ENCODE peak calls at places on chromosomes 2 and 18, in seven cellular contexts. J is A549, T is GM12878, D is SK-N-SH, H is HepG2, E is H1, O is K562. Q is an unnamed sample.

GRCh38 chr2:233287871-233288270 is 19.7 kb upstream of the SAG start:
- DNase-seq in J (no peak), T (no peak), D (no peak), H (no peak), E (no peak), O (no peak), Q (no peak)

GRCh38 chr2:216222650-216223352 is 113.7 kb downstream of the XRCC5 start:
- DNase-seq in J (no peak), T (peak), D (no peak), H (no peak), E (no peak), O (no peak), Q (peak)

GRCh38 chr18:79513381-79514081 is 117.8 kb downstream of the NFATC1 start:
- DNase-seq in J (no peak), T (no peak), D (no peak), H (no peak), E (no peak), O (no peak), Q (no peak)

GRCh38 chr18:59032308-59032707 is 107.4 kb upstream of the SEC11C start:
- DNase-seq in J (no peak), T (no peak), D (no peak), H (no peak), E (no peak), O (no peak), Q (no peak)

GRCh38 chr18:79938196-79938595 is 13.3 kb downstream of the SLC66A2 start:
- DNase-seq in J (no peak), T (no peak), D (no peak), H (no peak), E (no peak), O (no peak), Q (no peak)

GRCh38 chr2:48728827-48729226 is 26.7 kb downstream of the LHCGR start:
- DNase-seq in J (no peak), T (no peak), D (no peak), H (no peak), E (no peak), O (no peak), Q (no peak)

GRCh38 chr2:233247744-233248143 is 3.7 kb upstream of the ATG16L1 start:
- DNase-seq in J (peak), T (no peak), D (no peak), H (peak), E (no peak), O (peak), Q (peak)

GRCh38 chr2:60531638-60532216 is 21.7 kb downstream of the BCL11A start:
- DNase-seq in J (no peak), T (no peak), D (no peak), H (no peak), E (no peak), O (no peak), Q (no peak)

GRCh38 chr2:112092286-112093041 is 37.4 kb downstream of the TMEM87B start:
- DNase-seq in J (no peak), T (no peak), D (no peak), H (no peak), E (no peak), O (no peak), Q (peak)

GRCh38 chr2:24359701-24360049 is 661 bp downstream of the ITSN2 start:
- DNase-seq in J (no peak), T (no peak), D (no peak), H (no peak), E (no peak), O (no peak), Q (no peak)

GRCh38 chr2:191636235-191636543 is 41.7 kb upstream of the NABP1 start:
- DNase-seq in J (no peak), T (no peak), D (no peak), H (peak), E (no peak), O (no peak), Q (peak)

GRCh38 chr2:191049728-191050639 is 36.0 kb upstream of the STAT1 start:
- DNase-seq in J (no peak), T (peak), D (no peak), H (peak), E (no peak), O (no peak), Q (peak)

GRCh38 chr2:69164379-69164778 is 151.4 kb downstream of the ANTXR1 start:
- DNase-seq in J (no peak), T (no peak), D (peak), H (no peak), E (no peak), O (no peak), Q (peak)

GRCh38 chr2:53787911-53788289 is 1.1 kb downstream of the ERLEC1 start:
- DNase-seq in J (no peak), T (no peak), D (no peak), H (peak), E (no peak), O (no peak), Q (no peak)

GRCh38 chr18:70671889-70672551 is 383.2 kb downstream of the SOCS6 start:
- DNase-seq in J (no peak), T (no peak), D (no peak), H (no peak), E (no peak), O (no peak), Q (no peak)

GRCh38 chr2:40962026-40962425 is 510.1 kb upstream of the SLC8A1 start:
- DNase-seq in J (no peak), T (no peak), D (no peak), H (no peak), E (no peak), O (no peak), Q (no peak)

GRCh38 chr2:40964509-40964908 is 512.6 kb upstream of the SLC8A1 start:
- DNase-seq in J (no peak), T (no peak), D (peak), H (no peak), E (no peak), O (no peak), Q (no peak)
- TF ChIP-seq USF2 in J (no peak), T (no peak), D (no peak), H (no peak), E (no peak), O (no peak), Q (no peak)

GRCh38 chr2:170421175-170421687 is 243.3 kb downstream of the MYO3B start:
- DNase-seq in J (no peak), T (no peak), D (no peak), H (no peak), E (no peak), O (no peak), Q (no peak)
- TF ChIP-seq RAD21 in J (no peak), T (no peak), D (no peak), H (no peak), E (no peak), O (no peak), Q (no peak)

GRCh38 chr2:109062558-109063325 is 66.3 kb upstream of the SH3RF3 start:
- DNase-seq in J (no peak), T (no peak), D (no peak), H (no peak), E (no peak), O (no peak), Q (no peak)
- TF ChIP-seq CTCF in J (no peak), T (no peak), D (no peak), H (peak), E (peak), O (peak), Q (no peak)

GRCh38 chr2:98899041-98899702 is 36.9 kb downstream of the CRACDL start:
- DNase-seq in J (no peak), T (no peak), D (no peak), H (no peak), E (no peak), O (no peak), Q (no peak)
- TF ChIP-seq USF2 in J (no peak), T (no peak), D (no peak), H (no peak), E (no peak), O (no peak), Q (no peak)

GRCh38 chr2:237692601-237693079 is 65.3 kb downstream of the LRRFIP1 start:
- DNase-seq in J (no peak), T (no peak), D (peak), H (no peak), E (no peak), O (peak), Q (no peak)
- TF ChIP-seq RAD21 in J (no peak), T (no peak), D (no peak), H (no peak), E (no peak), O (no peak), Q (no peak)